ENCODE peak calls at places on chromosomes 5 and 9, in five cellular contexts. One of them, this sample, is unnamed.

GRCh38 chr9:115921301-115921700 is 232.3 kb upstream of the PAPPA start:
- DNase-seq in SW 1271: no peak
- DNase-seq in stimulated activated CD8-positive, alpha-beta memory T cell treated with anti-CD3 and anti-CD28 coated beads, Interleukin-15, amount 100 ng/mL, for 24 hours: no peak
- DNase-seq in nucleus accumbens: no peak
- DNase-seq in H54: no peak
- DNase-seq in this sample: no peak

GRCh38 chr9:16675131-16675530 is 195.3 kb downstream of the BNC2 start:
- DNase-seq in stimulated activated CD8-positive, alpha-beta memory T cell treated with anti-CD3 and anti-CD28 coated beads, Interleukin-15, amount 100 ng/mL, for 24 hours: no peak
- DNase-seq in SW 1271: no peak
- DNase-seq in H54: no peak
- DNase-seq in nucleus accumbens: no peak
- DNase-seq in this sample: no peak

GRCh38 chr5:151085517-151086031 is 4.7 kb upstream of the TNIP1 start:
- DNase-seq in stimulated activated CD8-positive, alpha-beta memory T cell treated with anti-CD3 and anti-CD28 coated beads, Interleukin-15, amount 100 ng/mL, for 24 hours: no peak
- DNase-seq in SW 1271: no peak
- DNase-seq in nucleus accumbens: no peak
- DNase-seq in H54: no peak
- DNase-seq in this sample: no peak

GRCh38 chr5:83900307-83900706 is 179.7 kb upstream of the HAPLN1 start:
- DNase-seq in stimulated activated CD8-positive, alpha-beta memory T cell treated with anti-CD3 and anti-CD28 coated beads, Interleukin-15, amount 100 ng/mL, for 24 hours: no peak
- DNase-seq in nucleus accumbens: no peak
- DNase-seq in H54: no peak
- DNase-seq in SW 1271: no peak
- DNase-seq in this sample: no peak

GRCh38 chr5:163773181-163773580 is 267.8 kb downstream of the MAT2B start:
- DNase-seq in H54: no peak
- DNase-seq in nucleus accumbens: no peak
- DNase-seq in SW 1271: no peak
- DNase-seq in stimulated activated CD8-positive, alpha-beta memory T cell treated with anti-CD3 and anti-CD28 coated beads, Interleukin-15, amount 100 ng/mL, for 24 hours: no peak
- DNase-seq in this sample: no peak

GRCh38 chr5:40406426-40407211 is 273.1 kb upstream of the PTGER4 start:
- DNase-seq in nucleus accumbens: no peak
- DNase-seq in stimulated activated CD8-positive, alpha-beta memory T cell treated with anti-CD3 and anti-CD28 coated beads, Interleukin-15, amount 100 ng/mL, for 24 hours: no peak
- DNase-seq in SW 1271: no peak
- DNase-seq in H54: no peak
- DNase-seq in this sample: no peak

GRCh38 chr9:127567898-127568617 is 44.0 kb upstream of the STXBP1 start:
- DNase-seq in stimulated activated CD8-positive, alpha-beta memory T cell treated with anti-CD3 and anti-CD28 coated beads, Interleukin-15, amount 100 ng/mL, for 24 hours: no peak
- DNase-seq in nucleus accumbens: no peak
- DNase-seq in H54: no peak
- DNase-seq in SW 1271: no peak
- DNase-seq in this sample: no peak

GRCh38 chr9:136665704-136666363 is 3.1 kb downstream of the EGFL7 start:
- DNase-seq in nucleus accumbens: peak; percentile 35
- DNase-seq in SW 1271: no peak
- DNase-seq in H54: peak; percentile 84
- DNase-seq in stimulated activated CD8-positive, alpha-beta memory T cell treated with anti-CD3 and anti-CD28 coated beads, Interleukin-15, amount 100 ng/mL, for 24 hours: no peak
- DNase-seq in this sample: peak; percentile 82

GRCh38 chr5:81963544-81963943 is 8.3 kb upstream of the ATG10 start:
- DNase-seq in nucleus accumbens: no peak
- DNase-seq in stimulated activated CD8-positive, alpha-beta memory T cell treated with anti-CD3 and anti-CD28 coated beads, Interleukin-15, amount 100 ng/mL, for 24 hours: no peak
- DNase-seq in SW 1271: no peak
- DNase-seq in H54: no peak
- DNase-seq in this sample: no peak

GRCh38 chr5:140966293-140967225 is at the start of gene PCDHAC2:
- DNase-seq in H54: peak; percentile 35
- DNase-seq in stimulated activated CD8-positive, alpha-beta memory T cell treated with anti-CD3 and anti-CD28 coated beads, Interleukin-15, amount 100 ng/mL, for 24 hours: no peak
- DNase-seq in SW 1271: peak; percentile 75
- DNase-seq in nucleus accumbens: peak; percentile 68
- DNase-seq in this sample: peak; percentile 40

This sample was measured in D721Med.